ENCODE peak calls at places on chromosomes 13 and 19, in eight cellular contexts. W is ovary, F is cardiac fibroblast, J is PC-9, Q is mammary epithelial cell, V is psoas muscle, Y is GM10248, N is B cell. L is an unnamed sample.

GRCh38 chr13:79227418-79227817 is 178.6 kb downstream of the RBM26 start:
- DNase-seq in Y (peak), V (no peak), Q (no peak), N (no peak), J (no peak), W (no peak), F (no peak), L (peak)

GRCh38 chr13:64925284-64925683 is 2304.9 kb downstream of the PCDH9 start:
- DNase-seq in N (no peak), V (no peak), Q (no peak), J (no peak), W (no peak), Y (no peak), F (peak), L (no peak)

GRCh38 chr19:1213391-1214286 is 8.1 kb downstream of the STK11 start:
- DNase-seq in N (peak), Y (peak), F (peak), V (peak), Q (peak), W (peak), J (no peak), L (no peak)

GRCh38 chr13:33168326-33168960 is 117.1 kb downstream of the STARD13 start:
- DNase-seq in N (no peak), W (no peak), V (no peak), F (no peak), Q (no peak), Y (no peak), J (no peak), L (no peak)

GRCh38 chr13:48783831-48784230 is 130.1 kb downstream of the CYSLTR2 start:
- DNase-seq in W (no peak), V (no peak), Y (no peak), J (no peak), N (no peak), F (no peak), Q (no peak), L (no peak)

GRCh38 chr13:83879431-83880171 is 2.7 kb downstream of the SLITRK1 start:
- DNase-seq in Q (peak), Y (no peak), W (no peak), V (no peak), J (no peak), F (no peak), N (no peak), L (no peak)

GRCh38 chr13:95676100-95676774 is 702 bp upstream of the DNAJC3 start:
- DNase-seq in Q (peak), J (peak), F (peak), V (peak), W (no peak), Y (no peak), N (peak), L (no peak)

GRCh38 chr13:100176781-100177389 is 88.0 kb downstream of the PCCA start:
- DNase-seq in V (no peak), F (peak), W (no peak), J (no peak), Q (peak), Y (no peak), N (no peak), L (no peak)

GRCh38 chr13:110396913-110397379 is 89.9 kb downstream of the COL4A2 start:
- DNase-seq in F (peak), W (peak), V (peak), Y (no peak), J (no peak), Q (peak), N (no peak), L (no peak)

GRCh38 chr13:40518481-40518882 is 148.0 kb downstream of the FOXO1 start:
- DNase-seq in J (peak), V (no peak), Q (peak), N (no peak), Y (peak), F (no peak), W (no peak), L (peak)

GRCh38 chr19:27972291-27973040 is 1240.5 kb downstream of the UQCRFS1 start:
- DNase-seq in N (no peak), W (no peak), V (no peak), J (peak), Y (no peak), F (peak), Q (peak), L (no peak)

GRCh38 chr13:93248627-93249047 is 22.0 kb downstream of the GPC6 start:
- DNase-seq in Q (no peak), N (no peak), F (no peak), Y (no peak), W (no peak), V (no peak), J (no peak), L (no peak)

GRCh38 chr13:23876265-23876664 is 12.9 kb downstream of the MIPEP start:
- DNase-seq in Q (no peak), W (no peak), N (no peak), V (no peak), J (no peak), F (peak), Y (no peak), L (no peak)

GRCh38 chr19:41402010-41402409 is 4.4 kb downstream of the BCKDHA start:
- DNase-seq in W (no peak), J (no peak), V (no peak), Y (no peak), N (no peak), F (no peak), Q (no peak), L (no peak)

GRCh38 chr19:19134687-19135158 is 3.6 kb downstream of the TMEM161A start:
- DNase-seq in N (peak), Q (no peak), Y (no peak), F (no peak), J (no peak), W (no peak), V (peak), L (peak)

GRCh38 chr19:38034153-38034835 is 127.3 kb downstream of the SIPA1L3 start:
- DNase-seq in W (no peak), Q (no peak), N (peak), V (no peak), Y (peak), F (peak), J (no peak), L (peak)

GRCh38 chr13:59000770-59001169 is 1163.0 kb downstream of the DIAPH3 start:
- DNase-seq in Q (no peak), N (no peak), F (no peak), J (no peak), Y (no peak), V (no peak), W (no peak), L (no peak)

GRCh38 chr13:80740076-80740475 is 399.1 kb upstream of the SPRY2 start:
- DNase-seq in J (no peak), V (no peak), Q (no peak), Y (no peak), W (no peak), F (no peak), N (no peak), L (no peak)

GRCh38 chr19:16736709-16737108 is 17.1 kb downstream of the NWD1 start:
- DNase-seq in V (no peak), W (no peak), F (no peak), J (no peak), Y (no peak), N (no peak), Q (no peak), L (no peak)

GRCh38 chr13:94712812-94713555 is 639 bp upstream of the SOX21 start:
- DNase-seq in F (peak), W (peak), Q (peak), J (no peak), V (no peak), N (no peak), Y (no peak), L (peak)

GRCh38 chr13:111253334-111253872 is 67.0 kb upstream of the TEX29 start:
- DNase-seq in J (no peak), W (no peak), Q (no peak), Y (no peak), F (peak), V (no peak), N (no peak), L (no peak)

GRCh38 chr13:39952244-39953233 is 297.1 kb downstream of the COG6 start:
- DNase-seq in F (peak), N (peak), W (no peak), J (no peak), Q (no peak), Y (no peak), V (no peak), L (no peak)

GRCh38 chr13:31072041-31072440 is 89.7 kb downstream of the HSPH1 start:
- DNase-seq in N (no peak), Q (no peak), F (peak), Y (no peak), V (no peak), J (no peak), W (no peak), L (no peak)

GRCh38 chr13:112905086-112905485 is 63.9 kb upstream of the MCF2L start:
- DNase-seq in W (no peak), N (no peak), Q (no peak), Y (no peak), F (no peak), V (no peak), J (no peak), L (no peak)

GRCh38 chr19:47133021-47133471 is 2.4 kb downstream of the SAE1 start:
- DNase-seq in N (no peak), J (no peak), W (no peak), V (no peak), Y (no peak), F (no peak), Q (no peak), L (no peak)

GRCh38 chr19:47130120-47130588 is 481 bp upstream of the SAE1 start:
- DNase-seq in Q (no peak), W (no peak), Y (no peak), N (no peak), F (no peak), V (no peak), J (no peak), L (no peak)

GRCh38 chr19:47132522-47132852 is 1.9 kb downstream of the SAE1 start:
- DNase-seq in Y (no peak), W (no peak), N (no peak), Q (no peak), J (no peak), V (no peak), F (no peak), L (no peak)

GRCh38 chr19:47129579-47129978 is 1.1 kb upstream of the SAE1 start:
- DNase-seq in V (no peak), J (no peak), Y (no peak), F (no peak), W (no peak), Q (no peak), N (no peak), L (no peak)

DNA sequence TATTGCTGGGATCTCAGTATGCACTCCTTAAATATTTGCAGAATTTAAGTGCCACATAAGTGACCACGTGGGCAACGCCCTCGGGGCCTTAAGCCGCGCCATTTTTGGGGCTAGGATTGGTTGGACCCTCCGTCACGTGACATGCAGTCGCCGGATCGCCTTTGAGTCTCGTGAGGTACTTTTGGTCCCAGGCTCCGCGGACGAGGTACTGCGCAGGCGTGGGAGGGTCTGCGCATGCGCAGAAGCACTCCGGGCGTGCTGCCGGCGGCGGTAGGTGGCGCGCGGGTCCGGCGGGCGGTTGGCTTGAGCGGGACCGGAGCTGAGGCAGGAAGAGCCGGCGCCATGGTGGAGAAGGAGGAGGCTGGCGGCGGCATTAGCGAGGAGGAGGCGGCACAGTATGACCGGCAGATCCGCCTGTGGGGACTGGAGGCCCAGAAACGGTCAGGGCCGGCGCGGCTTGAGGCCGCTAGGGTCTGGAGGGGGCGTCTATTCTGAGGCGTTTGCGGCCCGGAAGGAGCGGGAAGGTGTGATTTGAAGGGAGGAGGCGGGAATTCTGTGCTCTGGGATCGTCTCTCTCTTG is at the start of gene SAE1:
- DNase-seq in Y (peak), V (peak), W (peak), Q (peak), J (peak), F (peak), N (peak), L (peak)
- TF ChIP-seq CTCF in Y (peak), V (peak), W (peak), Q (peak), J (no peak), F (peak), N (peak), L (peak)

DNA sequence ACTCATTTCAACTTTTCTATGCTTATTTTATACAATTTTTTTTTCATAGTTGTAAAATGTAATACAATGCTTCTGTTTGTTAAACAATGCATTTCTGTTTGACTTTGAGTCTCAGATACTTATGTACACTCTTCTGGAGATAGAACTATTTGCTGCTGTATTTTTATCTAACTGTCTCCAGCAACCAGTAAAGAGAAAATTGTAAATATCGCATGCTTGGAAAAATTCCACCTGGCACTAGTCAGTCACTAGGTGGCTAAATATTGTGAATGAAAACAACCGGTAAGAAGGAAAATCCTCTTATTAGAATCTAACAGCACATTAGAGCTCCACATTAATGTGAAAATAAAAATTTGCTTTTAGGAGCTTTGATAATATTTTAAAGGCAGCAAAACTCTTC is 876.5 kb downstream of the PCDH9 start:
- DNase-seq in J (no peak), Y (no peak), Q (no peak), W (no peak), N (no peak), F (peak), V (no peak), L (no peak)
- TF ChIP-seq CTCF in J (no peak), Y (no peak), Q (no peak), W (no peak), N (no peak), F (no peak), V (no peak), L (no peak)

GRCh38 chr19:49939721-49940481 is 10.6 kb upstream of the NUP62 start:
- DNase-seq in Q (no peak), Y (no peak), J (no peak), W (no peak), F (no peak), N (no peak), V (no peak), L (no peak)
- TF ChIP-seq CTCF in Q (peak), Y (no peak), J (no peak), W (no peak), F (no peak), N (no peak), V (no peak), L (no peak)

DNA sequence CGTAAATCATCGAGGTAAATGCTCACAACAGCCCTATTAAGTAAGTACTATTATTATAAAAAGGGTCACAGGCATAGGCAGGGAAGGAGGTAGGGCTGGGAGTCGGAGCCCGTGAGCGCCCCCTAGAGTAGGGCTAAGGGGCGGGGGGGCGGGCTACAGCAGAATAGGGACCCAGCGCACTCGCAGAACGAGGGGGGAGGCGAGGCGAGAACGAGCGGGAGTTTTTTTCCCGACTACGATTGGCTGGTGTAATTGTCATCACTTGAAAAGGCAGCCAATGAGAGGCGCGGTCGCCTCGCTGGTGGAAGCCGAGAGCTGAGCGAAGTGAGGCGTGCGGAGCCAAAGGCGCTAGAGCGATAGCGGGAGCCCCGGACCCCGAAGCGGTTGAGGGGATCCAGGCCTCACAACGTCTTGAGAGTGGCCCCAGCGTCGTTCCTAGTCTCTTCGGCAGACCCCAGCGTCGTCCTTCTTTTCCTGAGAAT is 24.2 kb downstream of the KEAP1 start:
- DNase-seq in F (peak), W (peak), Y (peak), N (peak), J (peak), Q (peak), V (peak), L (peak)
- TF ChIP-seq CTCF in F (peak), W (peak), Y (peak), N (peak), J (peak), Q (peak), V (peak), L (no peak)